ENCODE peak calls at places on chromosomes 12 and 14, in nine cellular contexts. K is mesothelial cell of epicardium; B is endothelial cell; O is uterus; F is A673; E is Calu3; Y is central memory CD8-positive, alpha-beta T cell; W is bronchial epithelial cell; D is RKO. A is an unnamed sample.
A peak's percentile ranks its signal among the peaks of the same experiment; 100 is the strongest.

GRCh38 chr14:68981539-68981976 is 2.5 kb upstream of the ACTN1 start:
- DNase-seq in W (peak; percentile 72), F (no peak), D (no peak), O (no peak), K (no peak), E (no peak), B (no peak), Y (no peak), A (no peak)

GRCh38 chr12:126139355-126139754 is 1074.1 kb downstream of the AACS start:
- DNase-seq in D (no peak), W (no peak), Y (no peak), K (no peak), O (no peak), E (no peak), B (no peak), F (no peak), A (no peak)

GRCh38 chr14:69291891-69292586 is 32.1 kb downstream of the GALNT16 start:
- DNase-seq in E (no peak), K (no peak), F (no peak), D (peak; percentile 28), Y (no peak), B (no peak), O (no peak), W (no peak), A (peak; percentile 47)

GRCh38 chr12:124685689-124685993 is 118.2 kb upstream of the NCOR2 start:
- DNase-seq in O (no peak), K (no peak), W (peak; percentile 23), D (no peak), F (no peak), Y (no peak), E (no peak), B (no peak), A (no peak)

GRCh38 chr14:92108345-92109254 is 2.2 kb upstream of the ATXN3 start:
- DNase-seq in E (no peak), O (no peak), F (peak; percentile 19), D (no peak), K (no peak), Y (no peak), W (no peak), B (no peak), A (no peak)

GRCh38 chr12:110616471-110617115 is 2.7 kb downstream of the TCTN1 start:
- DNase-seq in K (no peak), Y (no peak), B (no peak), W (no peak), F (no peak), D (no peak), E (no peak), O (no peak), A (no peak)

GRCh38 chr14:68363841-68364711 is 428.8 kb downstream of the ZFP36L1 start:
- DNase-seq in O (peak; percentile 35), K (peak; percentile 60), W (no peak), F (peak; percentile 59), D (no peak), Y (no peak), B (peak; percentile 73), E (peak; percentile 29), A (no peak)

GRCh38 chr14:71229875-71230274 is 322.6 kb downstream of the PCNX1 start:
- DNase-seq in B (no peak), K (no peak), Y (no peak), W (no peak), O (no peak), D (no peak), E (no peak), F (no peak), A (no peak)

GRCh38 chr14:99508896-99509629 is 27.9 kb downstream of the CCNK start:
- DNase-seq in W (peak; percentile 16), B (no peak), Y (no peak), K (no peak), O (no peak), F (no peak), D (no peak), E (no peak), A (no peak)

GRCh38 chr14:51293149-51293925 is 53.3 kb downstream of the TMX1 start:
- DNase-seq in Y (no peak), K (no peak), E (no peak), O (peak; percentile 54), D (no peak), B (no peak), F (no peak), W (peak; percentile 17), A (peak; percentile 51)

GRCh38 chr12:128693771-128694170 is 130.0 kb downstream of the SLC15A4 start:
- DNase-seq in E (no peak), F (no peak), D (no peak), K (no peak), Y (no peak), O (no peak), B (no peak), W (no peak), A (no peak)

A was measured in AG20443.